ENCODE peak calls at places on chromosome 10, in seven cellular contexts. N is foreskin keratinocyte, Y is SJSA1, S is A549, R is ovary, J is cardiac muscle cell, O is colonic mucosa. L is an unnamed sample.

GRCh38 chr10:46545861-46546590 is 10.4 kb downstream of the GPRIN2 start:
- DNase-seq in N (no peak), O (peak), Y (no peak), J (no peak), S (peak), R (peak), L (no peak)

GRCh38 chr10:120456626-120457430 is at the start of gene PLPP4:
- DNase-seq in R (peak), S (no peak), N (no peak), J (peak), O (no peak), Y (peak), L (no peak)

GRCh38 chr10:118980870-118981269 is 48.6 kb upstream of the NANOS1 start:
- DNase-seq in O (no peak), Y (no peak), R (no peak), S (no peak), N (no peak), J (no peak), L (no peak)

GRCh38 chr10:15158972-15159371 is 9.5 kb downstream of the NMT2 start:
- DNase-seq in N (no peak), R (no peak), Y (no peak), J (no peak), S (no peak), O (no peak), L (no peak)

GRCh38 chr10:132708441-132708840 is 77.5 kb downstream of the NKX6-2 start:
- DNase-seq in R (no peak), Y (no peak), O (no peak), N (no peak), J (no peak), S (no peak), L (no peak)

GRCh38 chr10:51162002-51162401 is 87.7 kb downstream of the PRKG1 start:
- DNase-seq in J (no peak), O (no peak), Y (no peak), R (peak), N (no peak), S (no peak), L (no peak)

GRCh38 chr10:132582795-132583194 is 45.2 kb downstream of the INPP5A start:
- DNase-seq in R (no peak), S (no peak), O (no peak), J (no peak), N (no peak), Y (no peak), L (no peak)

GRCh38 chr10:43689618-43689954 is 40.9 kb upstream of the ZNF32 start:
- DNase-seq in N (no peak), R (peak), J (peak), Y (no peak), O (peak), S (peak), L (no peak)

GRCh38 chr10:101704306-101704705 is 9.3 kb upstream of the FBXW4 start:
- DNase-seq in S (no peak), R (no peak), O (no peak), J (no peak), Y (no peak), N (no peak), L (no peak)

GRCh38 chr10:102644646-102645387 is 538 bp downstream of the TRIM8 start:
- DNase-seq in N (no peak), R (peak), O (peak), S (peak), Y (peak), J (peak), L (no peak)

GRCh38 chr10:127148066-127148932 is 48.1 kb downstream of the INSYN2A start:
- DNase-seq in N (peak), Y (peak), R (no peak), J (no peak), S (peak), O (no peak), L (peak)

GRCh38 chr10:110335314-110336064 is 30.8 kb upstream of the SMNDC1 start:
- DNase-seq in S (no peak), N (no peak), Y (no peak), O (no peak), J (no peak), R (no peak), L (no peak)
- H3K27ac ChIP-seq in S (peak), N (peak), Y (peak), O (no peak), J (peak), R (no peak), L (peak)

GRCh38 chr10:77940627-77941026 is 14.1 kb upstream of the DLG5 start:
- DNase-seq in N (peak), S (no peak), Y (no peak), R (no peak), O (no peak), J (no peak), L (peak)

GRCh38 chr10:77941790-77942189 is 15.2 kb upstream of the DLG5 start:
- DNase-seq in R (no peak), N (no peak), O (no peak), S (no peak), J (no peak), Y (no peak), L (no peak)

GRCh38 chr10:77939561-77940001 is 13.0 kb upstream of the DLG5 start:
- DNase-seq in N (no peak), Y (no peak), S (no peak), J (no peak), R (peak), O (peak), L (no peak)

GRCh38 chr10:77943086-77943901 is 16.7 kb upstream of the DLG5 start:
- DNase-seq in S (peak), O (no peak), Y (peak), R (no peak), N (peak), J (no peak), L (peak)

GRCh38 chr10:77940225-77940624 is 13.7 kb upstream of the DLG5 start:
- DNase-seq in N (no peak), Y (no peak), J (no peak), R (no peak), O (no peak), S (no peak), L (no peak)
- H3K27ac ChIP-seq in N (peak), Y (no peak), J (no peak), R (no peak), O (no peak), S (no peak), L (peak)

GRCh38 chr10:69863580-69863979 is 61.9 kb downstream of the COL13A1 start:
- DNase-seq in Y (peak), R (no peak), J (no peak), O (no peak), N (peak), S (no peak), L (no peak)
- H3K27ac ChIP-seq in Y (peak), R (no peak), J (no peak), O (no peak), N (peak), S (peak), L (peak)

GRCh38 chr10:124675261-124675660 is 68.9 kb downstream of the FAM53B start:
- DNase-seq in N (no peak), O (no peak), S (no peak), R (no peak), Y (no peak), J (no peak), L (no peak)

GRCh38 chr10:124677291-124677690 is 66.9 kb downstream of the FAM53B start:
- DNase-seq in R (no peak), O (no peak), Y (no peak), J (no peak), S (no peak), N (no peak), L (no peak)

GRCh38 chr10:124674768-124675222 is 69.4 kb downstream of the FAM53B start:
- DNase-seq in N (no peak), S (no peak), R (no peak), J (peak), O (no peak), Y (no peak), L (no peak)

GRCh38 chr10:124676416-124677062 is 67.6 kb downstream of the FAM53B start:
- DNase-seq in N (no peak), J (no peak), Y (no peak), S (no peak), O (no peak), R (no peak), L (no peak)

GRCh38 chr10:124675824-124676223 is 68.4 kb downstream of the FAM53B start:
- DNase-seq in Y (no peak), S (no peak), R (no peak), J (no peak), N (no peak), O (no peak), L (no peak)
- H3K27ac ChIP-seq in Y (no peak), S (no peak), R (no peak), J (no peak), N (no peak), O (no peak), L (no peak)

GRCh38 chr10:114855776-114856543 is 34.4 kb downstream of the FHIP2A start:
- DNase-seq in N (no peak), O (no peak), J (no peak), R (no peak), S (no peak), Y (no peak), L (no peak)

GRCh38 chr10:114859227-114859626 is 37.6 kb downstream of the FHIP2A start:
- DNase-seq in J (no peak), Y (no peak), O (no peak), N (no peak), S (no peak), R (no peak), L (no peak)

GRCh38 chr10:114857922-114858629 is 36.5 kb downstream of the FHIP2A start:
- DNase-seq in O (no peak), R (no peak), Y (no peak), N (no peak), S (no peak), J (no peak), L (no peak)

GRCh38 chr10:114852197-114852596 is 30.6 kb downstream of the FHIP2A start:
- DNase-seq in S (no peak), J (no peak), O (no peak), N (no peak), Y (no peak), R (no peak), L (no peak)

DNA sequence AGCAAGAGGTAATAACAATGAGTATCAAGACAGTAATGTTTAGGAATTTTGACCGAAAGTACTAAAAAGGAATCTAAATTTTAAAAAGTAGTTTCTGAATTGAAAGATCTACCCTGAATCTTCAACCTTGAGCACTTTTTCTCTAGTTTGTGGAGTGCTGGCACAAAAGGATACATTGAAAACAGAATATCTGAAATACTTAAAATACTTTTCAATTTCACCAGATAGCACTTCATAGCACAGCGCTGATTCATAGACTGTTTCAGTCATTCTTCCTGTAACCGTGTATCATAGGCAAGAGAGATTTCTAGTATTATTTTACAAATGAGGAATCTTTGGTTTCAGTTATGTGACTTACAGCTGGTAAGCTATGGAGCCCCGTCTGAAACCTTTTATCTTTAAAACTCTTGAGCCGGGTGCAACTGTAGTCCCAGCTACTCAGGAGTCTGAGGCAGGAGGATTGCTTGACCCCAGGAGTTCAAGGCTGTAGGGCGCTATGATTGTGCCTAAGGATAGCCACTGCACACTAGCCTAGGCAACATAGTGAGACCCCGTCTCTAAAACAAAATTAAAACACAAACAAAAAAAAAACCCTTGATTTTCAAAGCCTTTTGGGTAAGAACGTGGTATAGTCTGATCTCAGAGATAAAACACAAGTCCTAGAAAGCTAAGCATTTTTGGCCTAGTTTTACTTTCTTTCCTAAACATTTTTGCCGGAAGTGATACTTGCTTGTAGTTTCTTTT is 35.1 kb downstream of the FHIP2A start:
- DNase-seq in R (no peak), J (no peak), O (no peak), Y (peak), S (no peak), N (peak), L (no peak)
- H3K27ac ChIP-seq in R (no peak), J (no peak), O (no peak), Y (peak), S (peak), N (peak), L (peak)